ENCODE peak calls at places on chromosome 1, in seven cellular contexts. Y, U, O, H, K, C and A are unnamed samples.
A peak's percentile ranks its signal among the peaks of the same experiment; 100 is the strongest.

GRCh38 chr1:212415107-212415841 is 588 bp upstream of the PACC1 start:
- DNase-seq in Y (peak; percentile 45), U (no peak), O (no peak), H (no peak), K (no peak), C (no peak), A (no peak)

GRCh38 chr1:26044971-26045711 is 777 bp downstream of the SLC30A2 start:
- DNase-seq in Y (no peak), U (no peak), O (no peak), H (no peak), K (no peak), C (no peak), A (no peak)

GRCh38 chr1:50553921-50554320 is 130.7 kb upstream of the DMRTA2 start:
- DNase-seq in Y (no peak), U (no peak), O (no peak), H (no peak), K (no peak), C (no peak), A (no peak)

GRCh38 chr1:92481598-92482403 is 4.9 kb downstream of the GFI1 start:
- DNase-seq in Y (no peak), U (no peak), O (no peak), H (no peak), K (no peak), C (no peak), A (no peak)

GRCh38 chr1:204623365-204623893 is 62.1 kb downstream of the LRRN2 start:
- DNase-seq in Y (no peak), U (no peak), O (peak; percentile 27), H (no peak), K (peak; percentile 58), C (peak; percentile 83), A (peak; percentile 10)

GRCh38 chr1:110136911-110137310 is 13.4 kb upstream of the SLC6A17 start:
- DNase-seq in Y (peak; percentile 52), U (no peak), O (no peak), H (no peak), K (peak; percentile 43), C (no peak), A (no peak)

GRCh38 chr1:152347116-152347728 is 12.6 kb downstream of the FLG2 start:
- DNase-seq in Y (no peak), U (peak; percentile 57), O (peak; percentile 79), H (no peak), K (peak; percentile 42), C (peak; percentile 90), A (peak; percentile 59)

GRCh38 chr1:7648761-7649384 is 122.2 kb upstream of the VAMP3 start:
- DNase-seq in Y (no peak), U (no peak), O (peak; percentile 41), H (no peak), K (no peak), C (peak; percentile 57), A (no peak)

GRCh38 chr1:107926436-107927080 is 38.4 kb downstream of the VAV3 start:
- DNase-seq in Y (no peak), U (no peak), O (no peak), H (no peak), K (no peak), C (peak; percentile 65), A (no peak)

GRCh38 chr1:116770625-116771024 is 16.4 kb downstream of the CD2 start:
- DNase-seq in Y (no peak), U (no peak), O (no peak), H (no peak), K (no peak), C (no peak), A (no peak)

GRCh38 chr1:172678990-172679772 is 20.3 kb downstream of the FASLG start:
- DNase-seq in Y (no peak), U (no peak), O (no peak), H (no peak), K (no peak), C (no peak), A (no peak)